ENCODE peak calls at places on chromosomes 2 and 18, in six cellular contexts. M, S, K, U, A and P are unnamed samples.

GRCh38 chr2:202269585-202269984 is 4.0 kb downstream of the NOP58 start:
- DNase-seq in K (peak), A (no peak), M (no peak), S (no peak), U (no peak), P (no peak)

GRCh38 chr2:220178991-220179695 is 551.7 kb downstream of the SLC4A3 start:
- DNase-seq in A (no peak), K (no peak), U (no peak), M (no peak), S (no peak), P (no peak)

GRCh38 chr18:46416706-46417638 is 240.0 kb downstream of the LOXHD1 start:
- DNase-seq in K (no peak), S (no peak), M (no peak), A (no peak), U (no peak), P (peak)

GRCh38 chr18:72147830-72148229 is 396.3 kb downstream of the CBLN2 start:
- DNase-seq in K (no peak), A (no peak), M (no peak), U (no peak), S (no peak), P (no peak)

GRCh38 chr2:191206613-191207471 is 38.4 kb upstream of the MYO1B start:
- DNase-seq in S (no peak), M (no peak), U (no peak), K (no peak), A (no peak), P (no peak)

GRCh38 chr18:79964330-79965118 is at the start of gene HSBP1L1:
- DNase-seq in U (peak), M (peak), K (peak), A (peak), S (no peak), P (peak)

GRCh38 chr2:198325359-198325758 is 521.0 kb downstream of the PLCL1 start:
- DNase-seq in S (no peak), M (peak), A (no peak), U (no peak), K (no peak), P (no peak)

GRCh38 chr2:72425996-72426395 is 278.3 kb upstream of the CYP26B1 start:
- DNase-seq in U (no peak), A (no peak), K (no peak), S (no peak), M (no peak), P (no peak)

GRCh38 chr2:207939342-207940108 is 85.8 kb downstream of the PLEKHM3 start:
- DNase-seq in A (no peak), U (peak), S (no peak), K (no peak), M (no peak), P (no peak)

GRCh38 chr18:48694295-48694694 is 155.5 kb downstream of the CTIF start:
- DNase-seq in U (no peak), S (no peak), A (no peak), M (no peak), K (no peak), P (no peak)

GRCh38 chr2:69169990-69170389 is 157.0 kb downstream of the ANTXR1 start:
- DNase-seq in S (no peak), A (no peak), M (peak), U (no peak), K (no peak), P (no peak)

GRCh38 chr2:179857236-179857635 is 4.2 kb downstream of the ZNF385B start:
- DNase-seq in S (no peak), A (peak), K (no peak), M (no peak), U (no peak), P (no peak)

GRCh38 chr2:74719066-74719465 is 65.0 kb downstream of the SEMA4F start:
- DNase-seq in S (no peak), A (no peak), U (peak), K (no peak), M (no peak), P (no peak)

GRCh38 chr2:74712223-74713053 is 58.4 kb downstream of the SEMA4F start:
- DNase-seq in K (no peak), U (no peak), A (no peak), S (no peak), M (no peak), P (no peak)

GRCh38 chr2:74715071-74715791 is 61.2 kb downstream of the SEMA4F start:
- DNase-seq in A (peak), K (peak), M (peak), U (peak), S (no peak), P (peak)

DNA sequence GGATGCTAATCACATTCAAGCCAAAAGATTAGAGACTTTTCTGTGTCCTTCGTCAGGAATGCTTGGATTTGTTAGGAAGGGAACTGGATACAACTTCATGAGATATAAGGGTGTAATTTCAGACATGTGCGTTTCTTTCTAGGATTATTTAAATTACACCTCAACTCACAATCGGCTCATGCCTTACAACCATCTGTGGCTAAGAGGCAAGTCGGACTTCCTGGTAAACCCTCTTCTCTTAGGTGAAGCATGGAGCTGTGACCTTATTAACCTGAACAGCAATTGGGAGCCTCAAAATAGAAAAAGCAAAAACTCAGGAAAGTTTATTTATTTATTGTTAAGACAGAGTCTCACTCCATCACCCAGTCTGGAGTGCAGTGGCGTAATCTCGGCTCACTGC is 61.8 kb downstream of the SEMA4F start:
- DNase-seq in S (no peak), K (no peak), M (no peak), A (no peak), U (no peak), P (no peak)
- H3K9ac ChIP-seq in S (peak), K (peak), M (no peak), A (no peak), U (peak), P (no peak)

GRCh38 chr2:241489733-241490443 is 18.5 kb downstream of the STK25 start:
- DNase-seq in S (no peak), A (no peak), M (no peak), K (no peak), U (peak), P (no peak)
- H3K9ac ChIP-seq in S (no peak), A (no peak), M (no peak), K (no peak), U (peak), P (no peak)

DNA sequence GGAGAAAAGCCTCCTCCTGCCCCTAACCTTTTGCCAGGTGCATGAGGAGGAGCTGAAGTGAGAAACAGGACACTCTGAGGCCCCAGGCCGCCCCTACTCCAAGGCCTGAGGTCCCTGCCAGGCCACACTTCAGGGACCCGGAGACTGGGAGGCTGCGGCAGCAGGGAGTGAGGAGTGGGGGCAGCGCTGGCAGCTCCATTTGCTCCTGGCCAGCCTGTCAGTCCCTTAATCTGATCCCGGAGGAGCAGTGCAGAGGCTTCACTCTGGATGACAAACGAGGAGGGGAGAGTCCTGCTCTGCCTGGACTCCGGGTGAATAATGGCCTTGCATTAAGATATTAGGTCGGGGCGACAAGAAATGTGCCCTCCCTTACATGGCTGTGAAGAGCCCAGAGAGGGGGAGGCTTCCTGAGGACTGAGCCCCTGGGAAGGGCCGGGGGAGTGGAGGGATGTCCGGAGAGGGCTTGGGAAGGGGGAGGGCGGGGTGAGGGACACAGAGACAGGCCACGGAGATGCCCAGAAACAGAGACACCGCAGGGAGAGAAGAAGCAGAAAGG is 14.3 kb upstream of the PRSS56 start:
- DNase-seq in A (peak), K (no peak), S (no peak), U (no peak), M (no peak), P (no peak)
- H3K9ac ChIP-seq in A (no peak), K (no peak), S (no peak), U (no peak), M (no peak), P (no peak)

GRCh38 chr2:3870222-3870621 is 166.8 kb downstream of the DCDC2C start:
- DNase-seq in M (no peak), K (no peak), A (no peak), U (no peak), S (no peak), P (no peak)

GRCh38 chr2:3867451-3867850 is 164.1 kb downstream of the DCDC2C start:
- DNase-seq in S (no peak), K (no peak), U (no peak), M (no peak), A (no peak), P (no peak)

GRCh38 chr2:3868012-3868411 is 164.6 kb downstream of the DCDC2C start:
- DNase-seq in A (no peak), U (no peak), S (no peak), K (no peak), M (no peak), P (no peak)

GRCh38 chr2:3868426-3868825 is 165.1 kb downstream of the DCDC2C start:
- DNase-seq in M (no peak), U (no peak), K (no peak), A (no peak), S (no peak), P (no peak)

DNA sequence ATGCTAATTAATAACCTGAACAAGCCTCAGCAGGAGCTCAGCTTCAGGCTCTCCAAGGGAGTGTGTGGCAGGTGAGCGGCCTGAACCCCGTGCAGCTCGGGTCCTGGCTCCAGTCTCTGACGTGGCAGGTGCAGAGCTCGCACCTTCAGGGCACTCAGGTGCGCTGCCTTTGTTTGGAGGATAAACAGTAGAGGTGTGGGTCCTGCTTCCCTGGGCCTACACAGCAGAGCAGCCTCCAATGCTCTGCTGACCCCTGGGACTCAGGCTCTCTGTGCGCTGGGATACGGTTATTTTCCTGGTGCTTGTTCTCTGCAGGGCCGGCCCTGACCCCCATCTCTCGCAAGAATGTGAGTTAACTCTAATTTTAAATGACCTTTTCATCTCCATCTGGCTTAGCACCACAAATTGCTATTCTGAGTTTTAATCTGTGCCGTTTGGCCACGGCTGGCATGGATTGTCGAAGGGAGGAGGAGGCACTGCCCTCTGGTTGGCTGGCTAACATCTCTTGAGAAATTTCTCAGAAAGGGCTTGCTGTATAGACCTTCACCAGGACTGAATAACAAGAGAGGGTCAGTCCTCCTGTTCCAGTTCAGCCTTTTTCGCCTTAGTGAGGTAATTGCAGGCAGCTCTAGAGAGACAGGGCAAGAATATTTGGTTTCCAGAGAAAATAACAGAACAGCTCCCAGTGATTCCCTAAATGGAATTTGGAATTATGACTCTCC is 161.7 kb downstream of the DCDC2C start:
- DNase-seq in S (no peak), M (no peak), K (no peak), A (no peak), U (no peak), P (no peak)
- H3K9ac ChIP-seq in S (no peak), M (no peak), K (no peak), A (no peak), U (no peak), P (no peak)